ENCODE peak calls at places on chromosomes 13 and 19, in seven cellular contexts. I, T, G, S, Z, U and R are unnamed samples.

GRCh38 chr19:10871711-10872550 is 578 bp downstream of the CARM1 start:
- DNase-seq in I (no peak), T (peak; percentile 46), G (peak; percentile 20), S (no peak), Z (peak; percentile 61), U (no peak), R (no peak)

GRCh38 chr19:32674153-32674958 is 624 bp downstream of the ANKRD27 start:
- DNase-seq in I (no peak), T (peak; percentile 26), G (no peak), S (no peak), Z (no peak), U (no peak), R (no peak)

GRCh38 chr19:12868540-12869112 is 12.6 kb downstream of the DNASE2 start:
- DNase-seq in I (no peak), T (no peak), G (no peak), S (no peak), Z (no peak), U (peak; percentile 35), R (no peak)

GRCh38 chr13:45851171-45851889 is at the start of gene SIAH3:
- DNase-seq in I (no peak), T (peak; percentile 19), G (no peak), S (no peak), Z (no peak), U (peak; percentile 42), R (peak; percentile 3)

GRCh38 chr13:99617474-99618255 is 116.4 kb downstream of the TM9SF2 start:
- DNase-seq in I (no peak), T (peak; percentile 65), G (no peak), S (peak; percentile 7), Z (peak; percentile 23), U (peak; percentile 87), R (no peak)

GRCh38 chr19:4057913-4058695 is 8.6 kb downstream of the ZBTB7A start:
- DNase-seq in I (peak; percentile 42), T (peak; percentile 96), G (no peak), S (peak; percentile 58), Z (peak; percentile 87), U (peak; percentile 86), R (no peak)

GRCh38 chr19:23558541-23558940 is 128.5 kb downstream of the ZNF675 start:
- DNase-seq in I (no peak), T (peak; percentile 76), G (no peak), S (no peak), Z (no peak), U (no peak), R (no peak)

GRCh38 chr19:36054733-36055686 is at the start of gene WDR62:
- DNase-seq in I (peak; percentile 90), T (peak; percentile 93), G (peak; percentile 89), S (peak; percentile 99), Z (peak; percentile 94), U (peak; percentile 92), R (peak; percentile 95)